ENCODE peak calls at places on chromosome 9, in seven cellular contexts. A, L, O, D, W, E and U are unnamed samples.

GRCh38 chr9:127521919-127522304 is 70.6 kb downstream of the LRSAM1 start:
- DNase-seq in A (no peak), L (no peak), O (no peak), D (no peak), W (peak), E (no peak), U (no peak)

GRCh38 chr9:129861447-129861827 is 26.2 kb downstream of the USP20 start:
- DNase-seq in A (no peak), L (no peak), O (no peak), D (no peak), W (no peak), E (no peak), U (no peak)

GRCh38 chr9:109421034-109421700 is 76.9 kb downstream of the PTPN3 start:
- DNase-seq in A (no peak), L (no peak), O (no peak), D (no peak), W (no peak), E (no peak), U (no peak)

GRCh38 chr9:10055886-10056395 is 556.9 kb downstream of the PTPRD start:
- DNase-seq in A (no peak), L (no peak), O (no peak), D (no peak), W (no peak), E (no peak), U (no peak)

GRCh38 chr9:116323012-116323411 is 169.4 kb downstream of the PAPPA start:
- DNase-seq in A (no peak), L (no peak), O (no peak), D (no peak), W (no peak), E (no peak), U (no peak)

GRCh38 chr9:85742630-85742928 is 825 bp upstream of the AGTPBP1 start:
- DNase-seq in A (peak), L (no peak), O (no peak), D (no peak), W (peak), E (no peak), U (peak)

GRCh38 chr9:83622814-83623633 is at the start of gene IDNK:
- DNase-seq in A (peak), L (peak), O (peak), D (peak), W (peak), E (peak), U (peak)

GRCh38 chr9:82488319-82488701 is 499.7 kb downstream of the SPATA31D1 start:
- DNase-seq in A (no peak), L (no peak), O (no peak), D (no peak), W (no peak), E (no peak), U (no peak)

GRCh38 chr9:96156578-96156977 is 145.4 kb downstream of the HSD17B3 start:
- DNase-seq in A (no peak), L (no peak), O (no peak), D (no peak), W (no peak), E (no peak), U (no peak)

GRCh38 chr9:121463026-121463827 is 36.4 kb downstream of the GGTA1 start:
- DNase-seq in A (peak), L (no peak), O (no peak), D (no peak), W (no peak), E (no peak), U (no peak)

GRCh38 chr9:114893622-114894021 is 36.8 kb downstream of the TNFSF8 start:
- DNase-seq in A (no peak), L (no peak), O (no peak), D (no peak), W (no peak), E (no peak), U (no peak)

GRCh38 chr9:94870793-94871558 is 144.5 kb downstream of the AOPEP start:
- DNase-seq in A (no peak), L (no peak), O (peak), D (peak), W (peak), E (peak), U (peak)

GRCh38 chr9:129322022-129322621 is 144.1 kb upstream of the IER5L start:
- DNase-seq in A (no peak), L (no peak), O (no peak), D (no peak), W (no peak), E (no peak), U (no peak)

GRCh38 chr9:35162605-35163315 is 951 bp downstream of the UNC13B start:
- DNase-seq in A (no peak), L (no peak), O (no peak), D (no peak), W (peak), E (no peak), U (no peak)

GRCh38 chr9:124390812-124391658 is 24.2 kb downstream of the PSMB7 start:
- DNase-seq in A (no peak), L (no peak), O (no peak), D (no peak), W (no peak), E (no peak), U (no peak)

GRCh38 chr9:35940474-35941467 is 17.2 kb downstream of the OR2S2 start:
- DNase-seq in A (no peak), L (no peak), O (peak), D (peak), W (peak), E (no peak), U (no peak)

GRCh38 chr9:114409103-114409780 is 21.5 kb upstream of the AKNA start:
- DNase-seq in A (peak), L (no peak), O (no peak), D (no peak), W (no peak), E (no peak), U (no peak)

GRCh38 chr9:13432914-13433313 is 153.4 kb upstream of the MPDZ start:
- DNase-seq in A (peak), L (no peak), O (no peak), D (no peak), W (no peak), E (no peak), U (no peak)

GRCh38 chr9:20499013-20499412 is 123.3 kb downstream of the MLLT3 start:
- DNase-seq in A (no peak), L (no peak), O (no peak), D (no peak), W (no peak), E (no peak), U (no peak)

GRCh38 chr9:20658677-20659473 is 25.2 kb upstream of the FOCAD start:
- DNase-seq in A (no peak), L (no peak), O (no peak), D (no peak), W (peak), E (no peak), U (no peak)

GRCh38 chr9:134847752-134848432 is 32.7 kb upstream of the FCN2 start:
- DNase-seq in A (no peak), L (no peak), O (no peak), D (no peak), W (no peak), E (no peak), U (no peak)

GRCh38 chr9:92668746-92669526 is 995 bp downstream of the IPPK start:
- DNase-seq in A (peak), L (no peak), O (peak), D (no peak), W (peak), E (no peak), U (no peak)